ENCODE peak calls at places on chromosome X, in five cellular contexts. L is endodermal cell, Y is lower lobe of right lung, D is OCI-LY7, F is tibial nerve. N is an unnamed sample.
A peak's percentile ranks its signal among the peaks of the same experiment; 100 is the strongest.

GRCh38 chrX:82648062-82648461 is 860.0 kb upstream of the POU3F4 start:
- DNase-seq in L (no peak), Y (no peak), D (no peak), F (no peak), N (no peak)

GRCh38 chrX:21905976-21906375 is 34.5 kb upstream of the SMS start:
- DNase-seq in L (no peak), Y (no peak), D (no peak), F (no peak), N (no peak)

GRCh38 chrX:34350552-34350951 is 218.4 kb upstream of the FAM47A start:
- DNase-seq in L (no peak), Y (no peak), D (no peak), F (no peak), N (no peak)

GRCh38 chrX:3728454-3728853 is 15.0 kb upstream of the PRKX start:
- DNase-seq in L (no peak), Y (no peak), D (no peak), F (no peak), N (no peak)

GRCh38 chrX:14095702-14096101 is 66.0 kb upstream of the GEMIN8 start:
- DNase-seq in L (peak; percentile 74), Y (no peak), D (peak; percentile 62), F (peak; percentile 11), N (no peak)

GRCh38 chrX:13000311-13000811 is 25.5 kb downstream of the TMSB4X start:
- DNase-seq in L (no peak), Y (peak; percentile 50), D (peak; percentile 80), F (no peak), N (no peak)

GRCh38 chrX:72539822-72540221 is 32.8 kb downstream of the HDAC8 start:
- DNase-seq in L (no peak), Y (no peak), D (no peak), F (no peak), N (no peak)

GRCh38 chrX:24928114-24928513 is 87.7 kb downstream of the ARX start:
- DNase-seq in L (no peak), Y (no peak), D (no peak), F (no peak), N (no peak)

GRCh38 chrX:129403974-129404669 is 119.2 kb downstream of the SMARCA1 start:
- DNase-seq in L (no peak), Y (no peak), D (no peak), F (no peak), N (no peak)

GRCh38 chrX:19535481-19535880 is 20.2 kb upstream of the MAP3K15 start:
- DNase-seq in L (no peak), Y (no peak), D (peak; percentile 26), F (no peak), N (no peak)

GRCh38 chrX:65635824-65636223 is 31.6 kb upstream of the MSN start:
- DNase-seq in L (no peak), Y (no peak), D (no peak), F (no peak), N (no peak)

GRCh38 chrX:348461-349117 is 30.0 kb upstream of the GTPBP6 start:
- DNase-seq in L (no peak), Y (no peak), D (no peak), F (no peak), N (no peak)

GRCh38 chrX:7252013-7252610 is 104.2 kb upstream of the PUDP start:
- DNase-seq in L (no peak), Y (peak; percentile 58), D (no peak), F (no peak), N (no peak)

GRCh38 chrX:118239471-118239870 is 106.4 kb upstream of the WDR44 start:
- DNase-seq in L (no peak), Y (no peak), D (no peak), F (no peak), N (no peak)

GRCh38 chrX:6694977-6695376 is 160.1 kb upstream of the VCX3A start:
- DNase-seq in L (no peak), Y (no peak), D (no peak), F (no peak), N (no peak)

GRCh38 chrX:45129055-45129454 is 71.6 kb downstream of the DIPK2B start:
- DNase-seq in L (no peak), Y (no peak), D (no peak), F (no peak), N (no peak)

GRCh38 chrX:5080812-5081211 is 1147.9 kb downstream of the NLGN4X start:
- DNase-seq in L (no peak), Y (no peak), D (no peak), F (no peak), N (no peak)

GRCh38 chrX:13115457-13115856 is 71.0 kb upstream of the FAM9C start:
- DNase-seq in L (no peak), Y (no peak), D (no peak), F (no peak), N (no peak)

GRCh38 chrX:130100180-130100579 is 10.1 kb downstream of the ELF4 start:
- DNase-seq in L (no peak), Y (no peak), D (no peak), F (peak; percentile 59), N (peak; percentile 89)

GRCh38 chrX:54171527-54171926 is 11.5 kb downstream of the FAM120C start:
- DNase-seq in L (no peak), Y (no peak), D (no peak), F (no peak), N (no peak)

GRCh38 chrX:74593593-74593992 is 20.8 kb downstream of the RLIM start:
- DNase-seq in L (no peak), Y (no peak), D (no peak), F (no peak), N (no peak)

GRCh38 chrX:119549327-119550016 is 15.7 kb downstream of the STEEP1 start:
- DNase-seq in L (no peak), Y (no peak), D (peak; percentile 4), F (no peak), N (no peak)

GRCh38 chrX:154548028-154548316 is 552 bp downstream of the IKBKG start:
- DNase-seq in L (no peak), Y (no peak), D (no peak), F (no peak), N (no peak)

GRCh38 chrX:120309873-120310730 is 1.2 kb downstream of the TMEM255A start:
- DNase-seq in L (peak; percentile 61), Y (peak; percentile 43), D (no peak), F (no peak), N (no peak)

GRCh38 chrX:31656013-31656412 is 584.2 kb upstream of the FTHL17 start:
- DNase-seq in L (no peak), Y (no peak), D (no peak), F (no peak), N (no peak)

GRCh38 chrX:23822397-23822796 is 39.4 kb downstream of the SAT1 start:
- DNase-seq in L (no peak), Y (no peak), D (no peak), F (no peak), N (no peak)

GRCh38 chrX:7154040-7154597 is 6.2 kb upstream of the PUDP start:
- DNase-seq in L (no peak), Y (no peak), D (no peak), F (no peak), N (no peak)

GRCh38 chrX:48467331-48467761 is 2.7 kb downstream of the SLC38A5 start:
- DNase-seq in L (no peak), Y (no peak), D (no peak), F (no peak), N (no peak)

GRCh38 chrX:48470110-48470832 is at the start of gene SLC38A5:
- DNase-seq in L (no peak), Y (no peak), D (no peak), F (no peak), N (no peak)

GRCh38 chrX:48468247-48468671 is 1.8 kb downstream of the SLC38A5 start:
- DNase-seq in L (peak; percentile 50), Y (no peak), D (peak; percentile 43), F (no peak), N (peak; percentile 66)

GRCh38 chrX:48470833-48471118 is 716 bp upstream of the SLC38A5 start:
- DNase-seq in L (no peak), Y (no peak), D (no peak), F (no peak), N (no peak)

GRCh38 chrX:48468693-48469691 is 1.1 kb downstream of the SLC38A5 start:
- DNase-seq in L (peak; percentile 76), Y (no peak), D (peak; percentile 66), F (no peak), N (peak; percentile 52)
- H3K27ac ChIP-seq in L (no peak overlapping the region), Y (no peak overlapping the region), D (peak overlapping the region; percentile 64), F (no peak overlapping the region), N (no peak overlapping the region)

GRCh38 chrX:78327370-78328048 is at the start of gene CYSLTR1:
- DNase-seq in L (no peak), Y (no peak), D (peak; percentile 60), F (peak; percentile 24), N (no peak)

GRCh38 chrX:78330540-78330939 is 3.1 kb upstream of the CYSLTR1 start:
- DNase-seq in L (no peak), Y (no peak), D (no peak), F (no peak), N (no peak)

GRCh38 chrX:78329486-78329885 is 2.1 kb upstream of the CYSLTR1 start:
- DNase-seq in L (no peak), Y (no peak), D (no peak), F (no peak), N (no peak)

GRCh38 chrX:78331708-78332107 is 4.3 kb upstream of the CYSLTR1 start:
- DNase-seq in L (no peak), Y (no peak), D (no peak), F (no peak), N (no peak)

DNA sequence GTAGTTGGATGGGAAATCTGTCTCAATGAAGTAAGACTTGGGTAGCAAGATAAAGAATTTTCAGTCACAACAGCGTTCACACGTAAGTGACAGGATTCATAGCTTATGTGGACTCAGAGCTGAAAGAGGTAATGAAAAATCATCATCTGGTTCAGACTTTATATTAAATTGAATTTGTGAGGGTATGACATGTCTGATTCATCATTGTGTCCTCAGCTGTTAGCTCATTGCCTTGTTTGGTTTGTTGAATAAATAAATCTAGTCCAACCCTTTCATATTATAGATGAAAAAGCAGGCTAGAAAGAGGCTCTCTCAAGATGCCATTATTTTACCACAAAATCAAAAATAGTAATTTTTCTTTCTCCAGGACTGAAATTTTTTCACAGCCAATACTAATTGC is 2.7 kb upstream of the CYSLTR1 start:
- DNase-seq in L (no peak), Y (no peak), D (no peak), F (no peak), N (no peak)
- H3K4me3 ChIP-seq in L (no peak overlapping the region), Y (no peak overlapping the region), D (no peak overlapping the region), F (no peak overlapping the region), N (no peak overlapping the region)

DNA sequence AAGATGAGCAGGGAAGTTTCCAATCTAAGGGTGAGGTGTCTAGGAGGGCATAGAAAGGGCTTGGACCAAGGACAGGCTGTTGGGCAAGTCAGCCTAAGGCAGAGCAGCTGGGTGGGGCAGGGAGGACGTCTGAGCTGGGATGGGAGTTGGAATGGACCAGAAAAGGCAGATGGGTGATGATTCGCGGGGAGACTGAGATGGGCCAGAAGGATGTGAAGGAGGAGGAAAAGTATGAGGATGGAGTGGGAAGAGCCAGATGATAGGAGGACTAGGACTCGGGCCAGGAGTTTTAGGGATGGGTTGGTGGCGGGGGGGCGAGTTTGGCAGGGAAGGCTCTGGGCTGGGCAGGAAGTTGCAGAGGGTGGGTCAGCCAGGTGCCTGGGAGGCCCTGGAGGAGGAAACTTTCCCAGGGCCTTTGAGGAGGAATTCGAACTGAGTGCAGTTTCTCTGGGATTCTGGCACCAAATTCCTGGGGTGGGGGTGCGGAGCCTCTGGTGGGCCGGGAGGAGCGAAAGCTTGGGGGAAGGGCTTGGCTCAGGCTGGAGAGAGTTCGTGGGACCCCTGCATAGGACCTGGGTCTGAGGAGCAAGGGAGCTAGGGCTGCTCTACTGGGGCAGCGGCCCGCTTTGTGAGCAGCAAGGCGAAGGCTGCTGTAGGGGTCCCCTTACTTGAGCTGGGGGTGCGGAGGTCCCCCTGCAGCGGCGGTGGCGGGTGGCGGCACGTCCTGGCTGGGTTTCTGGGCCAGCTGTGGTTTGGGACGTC is 8.7 kb upstream of the TIMP1 start:
- DNase-seq in L (peak; percentile 92), Y (no peak), D (no peak), F (peak; percentile 43), N (peak; percentile 79)
- H3K27ac ChIP-seq in L (peak overlapping the region; percentile 86), Y (peak overlapping the region; percentile 60), D (no peak overlapping the region), F (peak overlapping the region; percentile 89), N (peak overlapping the region; percentile 68)

GRCh38 chrX:40082447-40083119 is 15.2 kb downstream of the BCOR start:
- DNase-seq in L (peak; percentile 53), Y (no peak), D (no peak), F (no peak), N (no peak)
- H3K4me3 ChIP-seq in L (no peak overlapping the region), Y (no peak overlapping the region), D (no peak overlapping the region), F (no peak overlapping the region), N (no peak overlapping the region)

N was measured in sigmoid colon.